ENCODE peak calls at places on chromosome 21, in eight cellular contexts. D, V, Z, J, A, M, T and Y are unnamed samples.

GRCh38 chr21:36254106-36254941 is 65.7 kb upstream of the MORC3 start:
- ATAC-seq in D (no peak), J (peak; percentile 70), V (no peak), A (no peak), M (peak; percentile 87), T (peak; percentile 50), Z (no peak), Y (no peak)

GRCh38 chr21:43916691-43917514 is 51.9 kb downstream of the AGPAT3 start:
- ATAC-seq in M (no peak), A (peak; percentile 72), D (peak; percentile 55), J (peak; percentile 49), V (no peak), T (peak; percentile 64), Z (no peak), Y (no peak)

GRCh38 chr21:37088196-37088595 is 15.1 kb downstream of the TTC3 start:
- ATAC-seq in V (no peak), A (no peak), M (no peak), Z (no peak), T (no peak), J (no peak), D (no peak), Y (no peak)

GRCh38 chr21:35048706-35049617 is at the start of gene RUNX1:
- ATAC-seq in J (no peak), M (no peak), D (peak; percentile 56), V (no peak), A (peak; percentile 27), T (peak; percentile 83), Z (peak; percentile 23), Y (peak; percentile 8)

GRCh38 chr21:18041012-18041411 is 203.6 kb upstream of the CHODL start:
- ATAC-seq in T (peak; percentile 27), V (no peak), A (no peak), Z (no peak), J (peak; percentile 90), D (no peak), M (peak; percentile 85), Y (no peak)

GRCh38 chr21:44065428-44065827 is 41.8 kb upstream of the PWP2 start:
- ATAC-seq in T (no peak), Z (no peak), M (no peak), V (no peak), A (no peak), D (peak; percentile 53), J (no peak), Y (no peak)

GRCh38 chr21:37490084-37490483 is 123.5 kb downstream of the DYRK1A start:
- ATAC-seq in A (no peak), D (no peak), J (no peak), M (no peak), V (no peak), T (no peak), Z (no peak), Y (no peak)

GRCh38 chr21:28899220-28899619 is 93.5 kb downstream of the LTN1 start:
- ATAC-seq in T (no peak), Z (no peak), J (no peak), A (no peak), D (no peak), M (no peak), V (no peak), Y (no peak)

GRCh38 chr21:35219719-35220118 is 170.6 kb upstream of the RUNX1 start:
- ATAC-seq in T (no peak), V (no peak), M (no peak), D (no peak), A (no peak), J (no peak), Z (no peak), Y (no peak)

GRCh38 chr21:24011087-24011486 is 1596.2 kb downstream of the MRPL39 start:
- ATAC-seq in Z (no peak), A (no peak), T (no peak), V (no peak), M (no peak), J (no peak), D (no peak), Y (no peak)

GRCh38 chr21:30340714-30341573 is 3.5 kb upstream of the KRTAP27-1 start:
- ATAC-seq in Z (no peak), T (no peak), V (no peak), M (no peak), D (peak; percentile 43), J (peak; percentile 53), A (peak; percentile 48), Y (no peak)

GRCh38 chr21:40605094-40605493 is 241.9 kb downstream of the DSCAM start:
- ATAC-seq in A (no peak), T (no peak), J (no peak), D (no peak), M (no peak), Z (no peak), V (no peak), Y (no peak)

DNA sequence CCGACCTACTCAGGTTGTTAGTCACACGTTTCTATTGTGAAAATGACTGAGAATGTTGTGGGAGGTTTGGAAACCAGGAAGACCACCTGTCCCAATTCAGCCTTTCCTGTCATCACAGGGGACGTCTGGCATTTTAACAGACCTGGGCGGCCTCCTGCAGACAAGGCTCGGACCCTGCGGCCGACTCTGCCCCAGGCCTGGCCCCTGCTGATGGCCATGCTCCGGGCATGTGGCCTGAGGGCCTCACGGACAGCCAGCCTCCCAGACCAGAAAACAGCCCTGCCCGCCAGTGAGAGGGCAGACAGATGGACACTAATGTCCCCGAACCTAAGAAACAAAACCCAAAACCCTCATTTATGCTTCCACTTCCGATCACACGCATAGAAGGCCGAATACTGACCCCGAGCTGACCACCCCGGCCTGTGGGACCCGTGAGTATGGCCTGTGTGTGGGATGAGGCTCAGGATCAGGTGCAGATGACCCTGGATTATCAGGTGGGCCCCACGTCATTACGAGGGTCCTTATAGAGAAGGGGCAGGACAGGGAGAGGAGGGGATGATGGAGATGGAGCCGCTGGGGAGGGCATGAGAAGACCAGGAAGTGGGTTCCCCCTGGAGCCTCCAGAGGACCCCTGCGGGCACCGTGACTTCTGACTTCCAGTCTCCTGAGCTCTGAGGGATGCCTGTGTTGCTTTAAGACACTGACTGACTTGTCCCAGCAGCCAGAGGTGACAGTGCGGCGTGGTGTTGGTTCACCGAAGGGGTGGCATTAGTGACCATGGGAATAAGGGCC is 9.6 kb downstream of the COL18A1 start:
- ATAC-seq in A (no peak), D (no peak), T (no peak), M (no peak), J (no peak), Z (no peak), V (no peak), Y (no peak)
- H3K27me3 ChIP-seq in A (no peaks in the 10 kb centered on the region), D (no peaks in the 10 kb centered on the region), T (no peaks in the 10 kb centered on the region), M (no peaks in the 10 kb centered on the region), J (no peaks in the 10 kb centered on the region), Z (no peaks in the 10 kb centered on the region), V (no peaks in the 10 kb centered on the region), Y (no peaks in the 10 kb centered on the region)

DNA sequence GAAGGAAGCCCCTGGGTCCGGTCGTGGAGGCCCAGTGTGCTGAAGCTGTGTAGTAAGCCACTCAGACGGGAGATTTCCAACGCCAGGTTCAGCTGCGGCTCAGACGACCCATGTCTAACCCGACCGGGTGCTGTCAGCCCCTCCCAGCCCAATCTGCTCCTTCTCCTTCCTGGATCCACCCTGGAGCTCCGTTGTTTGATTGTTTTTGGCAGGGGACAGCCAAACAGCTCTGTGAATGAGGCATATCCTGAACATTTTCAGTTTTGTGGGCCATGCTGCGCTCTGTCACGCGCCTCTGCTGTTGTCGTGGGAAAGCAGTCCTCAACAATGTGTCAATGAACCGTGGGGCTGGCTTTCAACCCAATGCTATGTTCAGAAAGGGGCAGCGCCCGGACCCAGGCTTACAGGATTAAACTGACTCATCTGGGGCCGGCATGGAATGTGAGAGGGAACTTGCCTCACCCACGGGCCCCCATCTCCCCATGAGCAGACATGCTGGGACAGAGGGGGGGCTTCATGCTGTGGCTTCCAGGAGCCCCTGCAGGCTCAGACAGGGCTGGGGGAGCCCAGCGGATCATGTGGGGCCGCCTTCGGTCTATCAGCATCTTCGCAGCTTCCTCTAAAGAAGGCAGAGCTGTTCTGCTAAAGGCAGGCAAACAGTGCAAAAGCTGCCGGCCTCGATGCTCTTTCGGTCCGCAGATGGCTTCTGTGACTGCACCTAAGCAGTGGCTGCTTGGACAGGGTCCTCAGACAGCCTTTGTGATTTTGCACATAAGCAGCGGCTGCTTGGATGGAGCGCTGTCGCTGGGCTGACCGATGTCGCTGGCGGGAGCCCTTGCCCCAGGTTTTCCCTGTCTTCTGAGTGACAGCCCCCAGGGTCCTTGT is 101.7 kb downstream of the RIPK4 start:
- ATAC-seq in T (no peak), M (peak; percentile 8), V (no peak), Z (peak; percentile 55), J (no peak), D (peak; percentile 43), A (no peak), Y (no peak)
- TF ChIP-seq POLR2AphosphoS5 in T (no peak), M (no peak), V (no peak), Z (no peak), J (no peak), D (no peak), A (no peak), Y (no peak)

GRCh38 chr21:15065381-15066230 is 806 bp upstream of the NRIP1 start:
- ATAC-seq in Z (peak; percentile 72), V (peak; percentile 51), T (peak; percentile 43), A (peak; percentile 57), M (peak; percentile 74), J (peak; percentile 75), D (peak; percentile 85), Y (peak; percentile 72)
- TF ChIP-seq CTCF in Z (no peak), V (no peak), T (no peak), A (no peak), M (no peak), J (no peak), D (no peak), Y (no peak)

DNA sequence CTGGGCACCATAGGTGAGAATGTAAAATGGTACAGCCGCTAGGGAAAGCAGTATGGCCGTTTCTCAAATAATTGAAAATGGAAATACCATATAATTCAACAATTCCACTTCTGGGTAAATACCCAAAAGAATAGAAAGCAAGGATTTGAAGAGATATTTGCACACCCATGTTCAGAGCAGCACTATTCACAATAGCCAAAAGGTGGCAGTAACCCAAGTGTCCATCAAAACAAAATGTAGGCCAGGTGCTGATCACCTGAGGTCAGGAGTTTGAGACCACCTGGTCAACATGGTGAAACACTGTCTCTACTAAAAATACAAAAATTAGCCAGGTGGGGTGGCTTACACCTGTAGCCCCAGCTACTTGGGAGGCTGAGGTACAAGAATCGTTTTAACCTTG is 62.1 kb downstream of the OLIG1 start:
- ATAC-seq in D (no peak), M (no peak), T (peak; percentile 41), J (no peak), V (peak; percentile 37), Z (no peak), A (peak; percentile 37), Y (no peak)
- H3K27me3 ChIP-seq in D (no peaks in the 10 kb centered on the region), M (peaks cover 4% of the 10 kb centered on the region), T (peaks cover 2% of the 10 kb centered on the region), J (peaks cover 4% of the 10 kb centered on the region), V (peaks cover 8% of the 10 kb centered on the region), Z (peaks cover 8% of the 10 kb centered on the region), A (peaks cover 43% of the 10 kb centered on the region), Y (peaks cover 81% of the 10 kb centered on the region)

GRCh38 chr21:32426592-32427051 is 14.1 kb downstream of the EVA1C start:
- ATAC-seq in Z (peak; percentile 42), A (peak; percentile 58), M (no peak), T (no peak), D (no peak), V (no peak), J (no peak), Y (no peak)
- TF ChIP-seq POLR2AphosphoS5 in Z (no peak), A (no peak), M (no peak), T (no peak), D (no peak), V (no peak), J (no peak), Y (no peak)